ENCODE peak calls at places on chromosomes 1 and 21, in six cellular contexts. One of them, this sample, is unnamed.

GRCh38 chr21:42040411-42041180 is 30.4 kb upstream of the ZBTB21 start:
- DNase-seq in tibial artery: no peak
- DNase-seq in mammary epithelial cell: peak; percentile 99
- DNase-seq in SK-N-SH: no peak
- DNase-seq in neural progenitor cell: no peak
- DNase-seq in right cardiac atrium: no peak
- DNase-seq in this sample: no peak

GRCh38 chr1:169696273-169697100 is 14.9 kb downstream of the SELL start:
- DNase-seq in tibial artery: no peak
- DNase-seq in neural progenitor cell: no peak
- DNase-seq in mammary epithelial cell: no peak
- DNase-seq in SK-N-SH: no peak
- DNase-seq in right cardiac atrium: no peak
- DNase-seq in this sample: no peak

GRCh38 chr1:232554431-232554830 is 75.5 kb downstream of the SIPA1L2 start:
- DNase-seq in mammary epithelial cell: no peak
- DNase-seq in neural progenitor cell: no peak
- DNase-seq in right cardiac atrium: no peak
- DNase-seq in SK-N-SH: no peak
- DNase-seq in tibial artery: no peak
- DNase-seq in this sample: no peak

GRCh38 chr1:56429288-56429687 is 150.1 kb downstream of the PLPP3 start:
- DNase-seq in tibial artery: no peak
- DNase-seq in mammary epithelial cell: no peak
- DNase-seq in right cardiac atrium: no peak
- DNase-seq in neural progenitor cell: no peak
- DNase-seq in SK-N-SH: no peak
- DNase-seq in this sample: no peak

GRCh38 chr1:67053535-67053784 is 488 bp downstream of the SLC35D1 start:
- DNase-seq in mammary epithelial cell: no peak
- DNase-seq in SK-N-SH: peak; percentile 79
- DNase-seq in neural progenitor cell: peak; percentile 68
- DNase-seq in right cardiac atrium: peak; percentile 68
- DNase-seq in tibial artery: peak; percentile 80
- DNase-seq in this sample: peak; percentile 74

GRCh38 chr1:30968220-30968971 is 59.8 kb upstream of the SDC3 start:
- DNase-seq in mammary epithelial cell: no peak
- DNase-seq in SK-N-SH: no peak
- DNase-seq in neural progenitor cell: no peak
- DNase-seq in tibial artery: no peak
- DNase-seq in right cardiac atrium: no peak
- DNase-seq in this sample: no peak

GRCh38 chr1:16371725-16372124 is 4.7 kb downstream of the SZRD1 start:
- DNase-seq in neural progenitor cell: no peak
- DNase-seq in mammary epithelial cell: no peak
- DNase-seq in tibial artery: no peak
- DNase-seq in right cardiac atrium: no peak
- DNase-seq in SK-N-SH: no peak
- DNase-seq in this sample: no peak

GRCh38 chr1:3068400-3069361 is at the start of gene PRDM16:
- DNase-seq in SK-N-SH: no peak
- DNase-seq in mammary epithelial cell: peak; percentile 11
- DNase-seq in tibial artery: peak; percentile 84
- DNase-seq in right cardiac atrium: peak; percentile 28
- DNase-seq in neural progenitor cell: peak; percentile 89
- DNase-seq in this sample: peak; percentile 26

GRCh38 chr1:59846209-59846894 is 31.6 kb downstream of the HOOK1 start:
- DNase-seq in tibial artery: no peak
- DNase-seq in mammary epithelial cell: no peak
- DNase-seq in SK-N-SH: no peak
- DNase-seq in neural progenitor cell: no peak
- DNase-seq in right cardiac atrium: no peak
- DNase-seq in this sample: no peak

GRCh38 chr21:45894107-45894810 is 87.3 kb upstream of the COL6A1 start:
- DNase-seq in tibial artery: no peak
- DNase-seq in right cardiac atrium: peak; percentile 79
- DNase-seq in mammary epithelial cell: no peak
- DNase-seq in neural progenitor cell: peak; percentile 25
- DNase-seq in SK-N-SH: peak; percentile 91
- DNase-seq in this sample: no peak

GRCh38 chr1:230185076-230186001 is 118.3 kb downstream of the GALNT2 start:
- DNase-seq in right cardiac atrium: no peak
- DNase-seq in tibial artery: no peak
- DNase-seq in neural progenitor cell: no peak
- DNase-seq in mammary epithelial cell: no peak
- DNase-seq in SK-N-SH: no peak
- DNase-seq in this sample: no peak

GRCh38 chr1:46248122-46248920 is 758 bp downstream of the RAD54L start:
- DNase-seq in mammary epithelial cell: peak; percentile 67
- DNase-seq in right cardiac atrium: peak; percentile 38
- DNase-seq in SK-N-SH: peak; percentile 55
- DNase-seq in tibial artery: no peak
- DNase-seq in neural progenitor cell: peak; percentile 65
- DNase-seq in this sample: peak; percentile 82

GRCh38 chr1:224300346-224300745 is 29.6 kb downstream of the NVL start:
- DNase-seq in right cardiac atrium: no peak
- DNase-seq in mammary epithelial cell: peak; percentile 82
- DNase-seq in SK-N-SH: peak; percentile 9
- DNase-seq in neural progenitor cell: no peak
- DNase-seq in tibial artery: no peak
- DNase-seq in this sample: no peak

GRCh38 chr21:38067086-38067739 is 151.0 kb upstream of the KCNJ6 start:
- DNase-seq in right cardiac atrium: no peak
- DNase-seq in mammary epithelial cell: no peak
- DNase-seq in SK-N-SH: no peak
- DNase-seq in tibial artery: no peak
- DNase-seq in neural progenitor cell: no peak
- DNase-seq in this sample: no peak

GRCh38 chr1:95384570-95384969 is 150.6 kb downstream of the RWDD3 start:
- DNase-seq in right cardiac atrium: no peak
- DNase-seq in SK-N-SH: no peak
- DNase-seq in mammary epithelial cell: peak; percentile 12
- DNase-seq in tibial artery: no peak
- DNase-seq in neural progenitor cell: peak; percentile 79
- DNase-seq in this sample: peak; percentile 21

GRCh38 chr1:31795801-31796621 is 19.8 kb downstream of the SPOCD1 start:
- DNase-seq in tibial artery: peak; percentile 51
- DNase-seq in right cardiac atrium: no peak
- DNase-seq in neural progenitor cell: no peak
- DNase-seq in SK-N-SH: peak; percentile 61
- DNase-seq in mammary epithelial cell: no peak
- DNase-seq in this sample: no peak

GRCh38 chr1:228272831-228273571 is 65.2 kb downstream of the OBSCN start:
- DNase-seq in SK-N-SH: no peak
- DNase-seq in mammary epithelial cell: no peak
- DNase-seq in neural progenitor cell: no peak
- DNase-seq in tibial artery: no peak
- DNase-seq in right cardiac atrium: no peak
- DNase-seq in this sample: peak; percentile 14

GRCh38 chr1:94234615-94235014 is 2.8 kb downstream of the ARHGAP29 start:
- DNase-seq in tibial artery: no peak
- DNase-seq in mammary epithelial cell: no peak
- DNase-seq in SK-N-SH: no peak
- DNase-seq in right cardiac atrium: no peak
- DNase-seq in neural progenitor cell: no peak
- DNase-seq in this sample: no peak

GRCh38 chr1:172220376-172220775 is 200.1 kb upstream of the C1orf105 start:
- DNase-seq in neural progenitor cell: no peak
- DNase-seq in mammary epithelial cell: no peak
- DNase-seq in right cardiac atrium: no peak
- DNase-seq in SK-N-SH: no peak
- DNase-seq in tibial artery: no peak
- DNase-seq in this sample: no peak

GRCh38 chr1:175319112-175319911 is 126.7 kb upstream of the KIAA0040 start:
- DNase-seq in SK-N-SH: peak; percentile 74
- DNase-seq in right cardiac atrium: peak; percentile 84
- DNase-seq in tibial artery: peak; percentile 84
- DNase-seq in mammary epithelial cell: peak; percentile 51
- DNase-seq in neural progenitor cell: peak; percentile 84
- DNase-seq in this sample: peak; percentile 74

GRCh38 chr1:15691434-15692032 is 7.4 kb downstream of the PLEKHM2 start:
- DNase-seq in mammary epithelial cell: no peak
- DNase-seq in right cardiac atrium: peak; percentile 40
- DNase-seq in SK-N-SH: no peak
- DNase-seq in tibial artery: no peak
- DNase-seq in neural progenitor cell: no peak
- DNase-seq in this sample: no peak

GRCh38 chr1:15945011-15945831 is 30.7 kb downstream of the ZBTB17 start:
- DNase-seq in SK-N-SH: no peak
- DNase-seq in right cardiac atrium: no peak
- DNase-seq in neural progenitor cell: no peak
- DNase-seq in mammary epithelial cell: no peak
- DNase-seq in tibial artery: no peak
- DNase-seq in this sample: no peak

GRCh38 chr1:189007824-189008223 is 1469.8 kb downstream of the BRINP3 start:
- DNase-seq in SK-N-SH: no peak
- DNase-seq in tibial artery: no peak
- DNase-seq in right cardiac atrium: no peak
- DNase-seq in neural progenitor cell: no peak
- DNase-seq in mammary epithelial cell: no peak
- DNase-seq in this sample: no peak

GRCh38 chr1:45300669-45300997 is 26.1 kb upstream of the HPDL start:
- DNase-seq in mammary epithelial cell: no peak
- DNase-seq in SK-N-SH: no peak
- DNase-seq in neural progenitor cell: no peak
- DNase-seq in tibial artery: no peak
- DNase-seq in right cardiac atrium: no peak
- DNase-seq in this sample: no peak

GRCh38 chr1:229093546-229094336 is 177.2 kb upstream of the RAB4A start:
- DNase-seq in tibial artery: no peak
- DNase-seq in SK-N-SH: no peak
- DNase-seq in neural progenitor cell: no peak
- DNase-seq in right cardiac atrium: no peak
- DNase-seq in mammary epithelial cell: peak; percentile 76
- DNase-seq in this sample: peak; percentile 83

GRCh38 chr1:151720190-151720953 is 950 bp upstream of the RIIAD1 start:
- DNase-seq in neural progenitor cell: no peak
- DNase-seq in tibial artery: no peak
- DNase-seq in right cardiac atrium: no peak
- DNase-seq in mammary epithelial cell: no peak
- DNase-seq in SK-N-SH: no peak
- DNase-seq in this sample: no peak
- H3K27ac ChIP-seq in neural progenitor cell: no peak overlapping the region
- H3K27ac ChIP-seq in tibial artery: peak overlapping the region; percentile 72
- H3K27ac ChIP-seq in right cardiac atrium: peak overlapping the region; percentile 79
- H3K27ac ChIP-seq in mammary epithelial cell: no peak overlapping the region
- H3K27ac ChIP-seq in SK-N-SH: peak overlapping the region; percentile 44
- H3K27ac ChIP-seq in this sample: peak overlapping the region; percentile 45

DNA sequence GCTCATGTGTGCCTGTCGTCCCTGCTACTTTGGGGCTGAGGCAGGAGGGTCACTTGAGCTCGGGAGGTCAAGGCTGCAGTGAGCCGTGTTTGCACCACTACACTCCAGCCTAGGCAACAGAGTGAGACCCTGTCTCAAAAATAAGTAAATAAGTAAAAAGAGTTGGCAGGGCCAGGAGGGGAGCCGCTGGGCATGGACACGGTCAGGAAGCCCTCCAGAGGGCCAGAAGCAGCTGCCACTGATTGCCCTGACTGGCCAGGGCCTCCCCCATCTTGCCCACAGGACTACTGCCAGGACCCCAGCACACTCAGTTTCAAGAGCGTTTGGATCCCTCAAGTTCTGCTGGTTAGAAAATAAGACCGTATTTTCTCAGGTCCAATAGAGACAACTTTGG is 112.2 kb upstream of the IPO9 start:
- DNase-seq in tibial artery: no peak
- DNase-seq in SK-N-SH: no peak
- DNase-seq in neural progenitor cell: no peak
- DNase-seq in right cardiac atrium: no peak
- DNase-seq in mammary epithelial cell: no peak
- DNase-seq in this sample: no peak
- H3K27ac ChIP-seq in tibial artery: peak overlapping the region; percentile 86
- H3K27ac ChIP-seq in SK-N-SH: no peak overlapping the region
- H3K27ac ChIP-seq in neural progenitor cell: no peak overlapping the region
- H3K27ac ChIP-seq in right cardiac atrium: no peak overlapping the region
- H3K27ac ChIP-seq in mammary epithelial cell: no peak overlapping the region
- H3K27ac ChIP-seq in this sample: peak overlapping the region; percentile 87

GRCh38 chr1:244163861-244164562 is 112.9 kb downstream of the ZBTB18 start:
- DNase-seq in SK-N-SH: no peak
- DNase-seq in mammary epithelial cell: peak; percentile 88
- DNase-seq in neural progenitor cell: no peak
- DNase-seq in right cardiac atrium: peak; percentile 44
- DNase-seq in tibial artery: no peak
- DNase-seq in this sample: no peak

GRCh38 chr1:244163131-244163530 is 112.0 kb downstream of the ZBTB18 start:
- DNase-seq in SK-N-SH: no peak
- DNase-seq in right cardiac atrium: no peak
- DNase-seq in neural progenitor cell: no peak
- DNase-seq in mammary epithelial cell: no peak
- DNase-seq in tibial artery: no peak
- DNase-seq in this sample: no peak

GRCh38 chr1:244165701-244166100 is 114.6 kb downstream of the ZBTB18 start:
- DNase-seq in right cardiac atrium: no peak
- DNase-seq in neural progenitor cell: no peak
- DNase-seq in mammary epithelial cell: peak; percentile 16
- DNase-seq in SK-N-SH: no peak
- DNase-seq in tibial artery: no peak
- DNase-seq in this sample: no peak

GRCh38 chr1:244165021-244165420 is 113.9 kb downstream of the ZBTB18 start:
- DNase-seq in right cardiac atrium: no peak
- DNase-seq in mammary epithelial cell: no peak
- DNase-seq in tibial artery: no peak
- DNase-seq in neural progenitor cell: no peak
- DNase-seq in SK-N-SH: no peak
- DNase-seq in this sample: no peak

DNA sequence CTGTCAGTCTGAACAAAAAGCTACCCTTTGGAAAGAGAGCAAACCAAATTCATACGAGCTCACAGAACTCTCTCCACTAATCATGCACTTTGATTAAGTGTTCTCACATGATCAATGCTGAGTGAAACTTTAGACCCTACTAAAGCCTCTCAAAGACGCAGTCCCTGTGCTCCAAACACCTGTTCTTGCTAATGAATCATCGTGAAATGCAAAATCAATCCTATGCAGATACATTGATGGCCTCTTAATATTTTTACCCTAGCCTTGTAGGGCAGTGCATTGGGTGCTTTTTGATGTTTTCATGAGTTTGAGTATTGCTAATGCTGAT is 113.4 kb downstream of the ZBTB18 start:
- DNase-seq in tibial artery: no peak
- DNase-seq in SK-N-SH: no peak
- DNase-seq in neural progenitor cell: no peak
- DNase-seq in mammary epithelial cell: no peak
- DNase-seq in right cardiac atrium: no peak
- DNase-seq in this sample: no peak
- H3K27ac ChIP-seq in tibial artery: no peak overlapping the region
- H3K27ac ChIP-seq in SK-N-SH: peak overlapping the region; percentile 91
- H3K27ac ChIP-seq in neural progenitor cell: no peak overlapping the region
- H3K27ac ChIP-seq in mammary epithelial cell: peak overlapping the region; percentile 56
- H3K27ac ChIP-seq in right cardiac atrium: peak overlapping the region; percentile 96
- H3K27ac ChIP-seq in this sample: no peak overlapping the region

GRCh38 chr1:1357871-1358432 is 403 bp downstream of the MXRA8 start:
- DNase-seq in right cardiac atrium: no peak
- DNase-seq in SK-N-SH: no peak
- DNase-seq in mammary epithelial cell: no peak
- DNase-seq in tibial artery: no peak
- DNase-seq in neural progenitor cell: no peak
- DNase-seq in this sample: no peak
- H3K27ac ChIP-seq in right cardiac atrium: peak overlapping the region; percentile 60
- H3K27ac ChIP-seq in SK-N-SH: peak overlapping the region; percentile 98
- H3K27ac ChIP-seq in mammary epithelial cell: no peak overlapping the region
- H3K27ac ChIP-seq in tibial artery: peak overlapping the region; percentile 97
- H3K27ac ChIP-seq in neural progenitor cell: no peak overlapping the region
- H3K27ac ChIP-seq in this sample: peak overlapping the region; percentile 75